ENCODE peak calls at places on chromosomes 6 and 20, in nine cellular contexts. T, K, D, M, S, A, Q, B and W are unnamed samples.
A peak's percentile ranks its signal among the peaks of the same experiment; 100 is the strongest.

GRCh38 chr6:1678966-1679690 is 69.4 kb downstream of the FOXC1 start:
- DNase-seq in T (no peak), K (peak; percentile 61), D (no peak), M (no peak), S (no peak), A (peak; percentile 56), Q (no peak), B (no peak), W (no peak)

GRCh38 chr6:3277851-3278416 is 19.2 kb downstream of the PSMG4 start:
- DNase-seq in T (no peak), K (no peak), D (no peak), M (no peak), S (no peak), A (no peak), Q (no peak), B (no peak), W (no peak)

GRCh38 chr20:63658749-63659187 is 656 bp downstream of the RTEL1 start:
- DNase-seq in T (no peak), K (no peak), D (no peak), M (no peak), S (peak; percentile 32), A (no peak), Q (no peak), B (no peak), W (peak; percentile 53)

GRCh38 chr6:815348-815738 is 122.4 kb upstream of the EXOC2 start:
- DNase-seq in T (no peak), K (no peak), D (no peak), M (no peak), S (no peak), A (no peak), Q (no peak), B (no peak), W (no peak)

GRCh38 chr6:36621371-36621855 is 27.3 kb downstream of the SRSF3 start:
- DNase-seq in T (no peak), K (no peak), D (no peak), M (no peak), S (no peak), A (peak; percentile 34), Q (no peak), B (no peak), W (no peak)

GRCh38 chr20:32474967-32475819 is 109.9 kb downstream of the NOL4L start:
- DNase-seq in T (no peak), K (no peak), D (no peak), M (no peak), S (no peak), A (peak; percentile 95), Q (no peak), B (no peak), W (no peak)

GRCh38 chr6:28207244-28208179 is 17.6 kb upstream of the ZSCAN9 start:
- DNase-seq in T (no peak), K (no peak), D (no peak), M (no peak), S (peak; percentile 31), A (no peak), Q (peak; percentile 36), B (no peak), W (peak; percentile 43)

GRCh38 chr6:131846905-131847304 is 39.1 kb downstream of the ENPP1 start:
- DNase-seq in T (no peak), K (no peak), D (no peak), M (no peak), S (no peak), A (no peak), Q (no peak), B (no peak), W (no peak)

GRCh38 chr6:73710470-73710869 is 14.5 kb downstream of the CD109 start:
- DNase-seq in T (no peak), K (no peak), D (no peak), M (no peak), S (no peak), A (no peak), Q (no peak), B (no peak), W (no peak)

GRCh38 chr6:151632415-151632987 is 138.7 kb downstream of the CCDC170 start:
- DNase-seq in T (no peak), K (no peak), D (no peak), M (no peak), S (no peak), A (no peak), Q (no peak), B (no peak), W (no peak)

GRCh38 chr6:45420083-45420908 is 42.6 kb upstream of the SUPT3H start:
- DNase-seq in T (peak; percentile 48), K (no peak), D (peak; percentile 28), M (no peak), S (peak; percentile 47), A (peak; percentile 84), Q (no peak), B (peak; percentile 50), W (peak; percentile 80)

GRCh38 chr20:17654649-17655285 is 27.3 kb downstream of the RRBP1 start:
- DNase-seq in T (no peak), K (no peak), D (no peak), M (no peak), S (no peak), A (no peak), Q (no peak), B (peak; percentile 10), W (no peak)

GRCh38 chr6:42885702-42886101 is 6.3 kb downstream of the RPL7L1 start:
- DNase-seq in T (no peak), K (no peak), D (no peak), M (no peak), S (no peak), A (no peak), Q (no peak), B (no peak), W (no peak)

GRCh38 chr20:62323980-62324906 is 21.4 kb downstream of the ADRM1 start:
- DNase-seq in T (no peak), K (no peak), D (no peak), M (no peak), S (no peak), A (no peak), Q (no peak), B (no peak), W (no peak)

GRCh38 chr20:32304121-32304520 is 26.7 kb downstream of the KIF3B start:
- DNase-seq in T (no peak), K (no peak), D (no peak), M (no peak), S (no peak), A (no peak), Q (no peak), B (no peak), W (no peak)

GRCh38 chr6:122322824-122323223 is 76.6 kb upstream of the HSF2 start:
- DNase-seq in T (no peak), K (no peak), D (no peak), M (no peak), S (no peak), A (no peak), Q (no peak), B (no peak), W (no peak)

GRCh38 chr6:106608080-106608668 is 21.1 kb downstream of the RTN4IP1 start:
- DNase-seq in T (no peak), K (no peak), D (no peak), M (no peak), S (peak; percentile 59), A (no peak), Q (peak; percentile 60), B (no peak), W (peak; percentile 14)

GRCh38 chr20:5835234-5835845 is 85.1 kb downstream of the SHLD1 start:
- DNase-seq in T (no peak), K (peak; percentile 96), D (no peak), M (no peak), S (no peak), A (no peak), Q (no peak), B (no peak), W (peak; percentile 30)

GRCh38 chr6:100088009-100088408 is 94.0 kb upstream of the MCHR2 start:
- DNase-seq in T (no peak), K (no peak), D (no peak), M (no peak), S (no peak), A (no peak), Q (no peak), B (no peak), W (no peak)

GRCh38 chr6:14873132-14873531 is 372.7 kb upstream of the JARID2 start:
- DNase-seq in T (no peak), K (no peak), D (no peak), M (no peak), S (no peak), A (no peak), Q (no peak), B (no peak), W (no peak)

GRCh38 chr6:111757342-111757741 is 115.9 kb downstream of the FYN start:
- DNase-seq in T (no peak), K (no peak), D (no peak), M (no peak), S (no peak), A (no peak), Q (no peak), B (peak; percentile 36), W (peak; percentile 53)

GRCh38 chr6:169905041-169905807 is 153.8 kb downstream of the ERMARD start:
- DNase-seq in T (no peak), K (no peak), D (no peak), M (no peak), S (no peak), A (no peak), Q (no peak), B (no peak), W (no peak)

GRCh38 chr6:2828629-2829028 is 13.0 kb downstream of the SERPINB1 start:
- DNase-seq in T (no peak), K (no peak), D (no peak), M (no peak), S (no peak), A (no peak), Q (no peak), B (no peak), W (no peak)

GRCh38 chr20:44334306-44334705 is 2.5 kb upstream of the R3HDML start:
- DNase-seq in T (no peak), K (no peak), D (no peak), M (no peak), S (no peak), A (no peak), Q (no peak), B (no peak), W (no peak)

GRCh38 chr6:6179858-6180257 is 140.6 kb downstream of the F13A1 start:
- DNase-seq in T (no peak), K (no peak), D (no peak), M (no peak), S (no peak), A (no peak), Q (no peak), B (no peak), W (no peak)

GRCh38 chr6:146878564-146879343 is 280.0 kb downstream of the ADGB start:
- DNase-seq in T (no peak), K (no peak), D (no peak), M (no peak), S (no peak), A (no peak), Q (no peak), B (no peak), W (no peak)

GRCh38 chr20:2631228-2631627 is 21.2 kb upstream of the NOP56 start:
- DNase-seq in T (no peak), K (peak; percentile 7), D (no peak), M (no peak), S (no peak), A (no peak), Q (no peak), B (no peak), W (no peak)

GRCh38 chr6:107690864-107691661 is 133.1 kb downstream of the SCML4 start:
- DNase-seq in T (no peak), K (no peak), D (no peak), M (no peak), S (no peak), A (peak; percentile 66), Q (no peak), B (no peak), W (no peak)